ENCODE peak calls at places on chromosomes 3 and 15, in six cellular contexts. J is fibroblast of pulmonary artery, I is left ventricle myocardium inferior, Y is astrocyte, G is astrocyte of the cerebellum, S is HFF-Myc. T is an unnamed sample.

GRCh38 chr15:92385096-92385495 is 8.6 kb upstream of the ST8SIA2 start:
- DNase-seq in J (no peak), I (no peak), Y (peak), G (no peak), S (no peak), T (no peak)

GRCh38 chr15:20665653-20666052 is 124.1 kb upstream of the GOLGA6L6 start:
- DNase-seq in J (no peak), I (no peak), Y (no peak), G (no peak), S (no peak), T (no peak)

GRCh38 chr15:28260317-28260716 is 61.7 kb downstream of the HERC2 start:
- DNase-seq in J (no peak), I (no peak), Y (no peak), G (no peak), S (no peak), T (no peak)

GRCh38 chr15:60343221-60343970 is 54.4 kb downstream of the ANXA2 start:
- DNase-seq in J (no peak), I (no peak), Y (no peak), G (no peak), S (no peak), T (no peak)

GRCh38 chr3:155805204-155805801 is 775 bp downstream of the C3orf33 start:
- DNase-seq in J (peak), I (no peak), Y (no peak), G (no peak), S (no peak), T (peak)

GRCh38 chr15:29207027-29207757 is 62.4 kb downstream of the NSMCE3 start:
- DNase-seq in J (no peak), I (no peak), Y (no peak), G (no peak), S (no peak), T (no peak)

GRCh38 chr3:186235554-186235953 is 126.5 kb downstream of the DGKG start:
- DNase-seq in J (no peak), I (no peak), Y (no peak), G (no peak), S (no peak), T (no peak)

GRCh38 chr15:90686435-90687218 is 30.5 kb upstream of the BLM start:
- DNase-seq in J (no peak), I (no peak), Y (no peak), G (no peak), S (no peak), T (no peak)

GRCh38 chr3:128226794-128227399 is 73.6 kb downstream of the EEFSEC start:
- DNase-seq in J (peak), I (peak), Y (no peak), G (no peak), S (no peak), T (peak)

GRCh38 chr3:140341817-140342403 is 336.0 kb upstream of the TRIM42 start:
- DNase-seq in J (no peak), I (no peak), Y (no peak), G (no peak), S (no peak), T (no peak)

GRCh38 chr3:129554356-129555120 is 11.6 kb downstream of the H1-8 start:
- DNase-seq in J (no peak), I (no peak), Y (no peak), G (no peak), S (no peak), T (peak)

GRCh38 chr15:31405200-31405929 is 78.7 kb downstream of the KLF13 start:
- DNase-seq in J (peak), I (no peak), Y (no peak), G (no peak), S (no peak), T (no peak)

GRCh38 chr3:124599147-124599765 is 131.0 kb upstream of the UMPS start:
- DNase-seq in J (no peak), I (no peak), Y (no peak), G (no peak), S (no peak), T (no peak)

GRCh38 chr15:69092159-69092558 is 68.3 kb upstream of the GLCE start:
- DNase-seq in J (peak), I (no peak), Y (peak), G (peak), S (peak), T (no peak)

GRCh38 chr15:57153140-57153539 is 223.2 kb upstream of the CGNL1 start:
- DNase-seq in J (peak), I (no peak), Y (peak), G (peak), S (no peak), T (no peak)

GRCh38 chr15:57152133-57152532 is 224.2 kb upstream of the CGNL1 start:
- DNase-seq in J (no peak), I (no peak), Y (no peak), G (no peak), S (no peak), T (no peak)

GRCh38 chr15:57150066-57150865 is 226.0 kb upstream of the CGNL1 start:
- DNase-seq in J (no peak), I (no peak), Y (peak), G (peak), S (no peak), T (no peak)

GRCh38 chr15:57149196-57149595 is 227.1 kb upstream of the CGNL1 start:
- DNase-seq in J (peak), I (no peak), Y (peak), G (no peak), S (no peak), T (no peak)

DNA sequence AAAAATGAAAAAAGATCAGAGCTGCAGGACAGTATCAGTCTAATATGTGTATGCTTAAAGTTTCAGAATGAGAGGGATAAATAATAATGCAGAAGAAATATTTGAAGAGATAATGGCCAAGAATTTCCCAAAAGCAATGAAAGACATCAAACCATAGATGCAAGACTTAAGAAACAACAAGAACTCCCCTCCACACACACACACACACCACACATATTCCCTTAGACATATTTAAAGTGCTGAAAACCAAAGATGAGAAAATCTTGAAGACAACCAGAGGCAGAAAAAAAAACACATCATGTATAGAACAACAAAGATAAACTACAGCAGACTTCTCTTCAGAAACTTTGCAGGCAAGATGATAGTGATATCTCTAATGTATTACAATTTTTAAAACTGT is 223.6 kb upstream of the CGNL1 start:
- DNase-seq in J (peak), I (no peak), Y (no peak), G (no peak), S (no peak), T (no peak)
- H3K4me3 ChIP-seq in J (no peak), I (no peak), Y (no peak), G (no peak), S (no peak), T (no peak)

DNA sequence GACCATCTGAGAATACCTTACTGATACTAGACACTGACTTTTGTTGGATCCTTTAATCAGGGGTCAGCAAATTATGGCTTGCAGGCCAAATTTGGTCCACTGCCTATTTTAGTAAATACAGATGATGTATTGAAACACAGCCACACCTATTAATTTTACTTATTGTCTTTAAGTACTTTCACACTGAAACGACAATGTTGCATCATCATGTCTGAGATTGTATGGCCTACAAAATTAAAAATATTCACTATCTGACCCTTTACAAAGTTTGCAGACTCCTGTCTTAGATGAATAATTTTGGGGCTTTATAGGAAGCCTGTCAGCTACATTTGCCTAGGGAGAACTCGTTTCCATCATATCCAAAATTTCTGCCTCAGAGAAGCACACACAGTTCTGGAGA is 503.2 kb upstream of the TGFBR2 start:
- DNase-seq in J (no peak), I (no peak), Y (no peak), G (no peak), S (no peak), T (no peak)
- H3K4me3 ChIP-seq in J (no peak), I (no peak), Y (no peak), G (no peak), S (no peak), T (no peak)

GRCh38 chr3:146159616-146160232 is 1.3 kb downstream of the PLOD2 start:
- DNase-seq in J (no peak), I (no peak), Y (no peak), G (no peak), S (no peak), T (no peak)

GRCh38 chr3:146156060-146156459 is 4.9 kb downstream of the PLOD2 start:
- DNase-seq in J (no peak), I (peak), Y (no peak), G (no peak), S (no peak), T (no peak)

GRCh38 chr3:146159037-146159436 is 1.9 kb downstream of the PLOD2 start:
- DNase-seq in J (no peak), I (no peak), Y (peak), G (no peak), S (no peak), T (no peak)

GRCh38 chr3:146156801-146157310 is 4.1 kb downstream of the PLOD2 start:
- DNase-seq in J (no peak), I (no peak), Y (no peak), G (no peak), S (no peak), T (no peak)

DNA sequence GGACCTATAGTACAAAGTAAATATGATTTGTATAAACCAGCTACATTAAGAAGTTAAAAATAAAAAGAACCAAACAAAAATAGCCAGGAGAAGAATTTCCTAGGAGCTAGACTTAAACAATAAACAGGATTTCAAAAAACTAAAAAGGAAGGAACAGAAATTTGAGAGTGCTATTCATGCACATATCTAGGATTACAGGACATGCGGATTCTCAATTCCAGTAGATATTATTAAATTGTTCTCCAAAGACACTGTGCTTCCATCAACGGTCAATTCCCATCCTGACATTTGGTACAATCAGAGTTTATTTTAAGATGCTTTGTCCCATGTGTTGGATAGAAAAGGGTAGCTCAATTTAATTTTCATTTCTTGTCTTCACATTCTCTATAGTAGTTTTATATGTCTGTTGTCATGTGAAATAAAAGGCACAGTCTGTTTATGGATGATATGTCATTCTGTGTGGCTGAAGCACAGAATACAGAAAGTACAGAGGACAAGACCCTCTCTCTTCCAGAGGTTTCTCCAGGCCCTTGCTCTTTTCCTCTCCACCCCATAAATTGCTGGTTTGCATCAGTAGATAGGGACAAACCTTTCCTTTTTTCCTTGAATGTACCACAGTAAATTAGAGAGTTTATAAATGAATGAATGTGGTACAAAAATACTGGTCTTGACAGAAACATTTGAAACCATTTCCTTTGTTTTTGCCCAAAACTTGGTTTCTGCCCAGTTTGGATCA is 3.5 kb downstream of the PLOD2 start:
- DNase-seq in J (no peak), I (no peak), Y (no peak), G (no peak), S (no peak), T (no peak)
- H3K4me3 ChIP-seq in J (peak), I (peak), Y (no peak), G (no peak), S (no peak), T (peak)

DNA sequence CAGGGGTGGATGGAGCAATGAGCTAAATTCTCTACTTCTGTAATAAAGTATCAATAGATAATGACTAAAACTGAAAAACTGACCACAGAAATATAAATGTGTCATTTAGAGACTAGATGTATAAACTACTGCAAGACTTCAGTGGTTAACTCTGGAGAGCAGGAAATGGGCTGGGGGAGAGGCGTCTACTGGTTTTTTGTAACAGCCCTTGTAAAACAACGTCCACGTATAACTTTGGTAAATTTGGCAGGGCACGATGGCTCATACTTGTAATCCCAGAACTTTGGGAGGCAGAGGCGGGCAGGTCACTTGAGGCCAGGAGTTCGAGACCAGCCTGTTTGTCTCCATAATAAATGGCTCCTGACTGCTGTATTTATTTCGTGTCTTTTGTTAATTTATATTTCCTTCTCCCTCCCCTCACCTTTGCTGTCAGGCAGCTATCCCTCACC is 12.5 kb downstream of the RAB27A start:
- DNase-seq in J (peak), I (no peak), Y (peak), G (no peak), S (no peak), T (no peak)
- H3K4me3 ChIP-seq in J (no peak), I (no peak), Y (no peak), G (no peak), S (no peak), T (no peak)

DNA sequence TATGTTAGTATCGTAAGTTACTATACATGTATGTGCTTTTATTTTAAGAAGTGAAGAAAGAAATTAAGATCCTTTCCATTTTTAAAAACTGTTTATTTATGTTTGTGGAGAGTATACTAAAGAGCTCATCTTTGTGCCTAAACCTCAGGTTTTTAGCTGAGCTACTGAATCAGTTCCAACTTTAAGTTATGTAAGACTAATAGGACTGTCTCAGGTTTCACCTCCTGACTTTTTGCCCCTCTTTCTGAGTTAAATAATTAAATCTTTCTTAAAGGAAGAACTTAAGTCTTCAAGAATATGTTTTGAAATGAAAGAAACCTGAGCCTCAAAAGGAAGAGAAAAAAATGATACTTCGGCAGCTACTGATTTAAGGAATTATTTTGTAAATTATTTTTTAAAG is 2.6 kb downstream of the SLMAP start:
- DNase-seq in J (no peak), I (no peak), Y (no peak), G (no peak), S (no peak), T (no peak)
- H3K4me3 ChIP-seq in J (peak), I (peak), Y (peak), G (peak), S (peak), T (no peak)

GRCh38 chr15:48096355-48096786 is 24.4 kb upstream of the SLC24A5 start:
- DNase-seq in J (no peak), I (no peak), Y (no peak), G (no peak), S (no peak), T (no peak)
- H3K4me3 ChIP-seq in J (no peak), I (no peak), Y (no peak), G (no peak), S (no peak), T (no peak)

GRCh38 chr3:49255112-49255511 is 21.9 kb downstream of the C3orf62 start:
- DNase-seq in J (no peak), I (no peak), Y (no peak), G (no peak), S (no peak), T (no peak)
- H3K4me3 ChIP-seq in J (no peak), I (no peak), Y (no peak), G (no peak), S (no peak), T (no peak)

T was measured in pancreas.